ENCODE peak calls at places on chromosomes 2 and 18, in four cellular contexts. One of them, this sample, is unnamed.

GRCh38 chr2:31335921-31336570 is 78.5 kb downstream of the XDH start:
- DNase-seq in NCI-H748 treated with DMSO at 0.1 percent for 48 hours: no peak
- DNase-seq in transverse colon: no peak
- DNase-seq in activated naive CD4-positive, alpha-beta T cell: no peak
- DNase-seq in this sample: no peak

GRCh38 chr18:49177812-49178211 is 227.0 kb upstream of the SMAD7 start:
- DNase-seq in NCI-H748 treated with DMSO at 0.1 percent for 48 hours: no peak
- DNase-seq in transverse colon: no peak
- DNase-seq in activated naive CD4-positive, alpha-beta T cell: no peak
- DNase-seq in this sample: no peak

GRCh38 chr2:91442246-91442905 is 2750.9 kb downstream of the RPIA start:
- DNase-seq in NCI-H748 treated with DMSO at 0.1 percent for 48 hours: no peak
- DNase-seq in transverse colon: no peak
- DNase-seq in activated naive CD4-positive, alpha-beta T cell: no peak
- DNase-seq in this sample: no peak

GRCh38 chr2:48569433-48569832 is 39.5 kb downstream of the STON1 start:
- DNase-seq in NCI-H748 treated with DMSO at 0.1 percent for 48 hours: no peak
- DNase-seq in transverse colon: no peak
- DNase-seq in activated naive CD4-positive, alpha-beta T cell: no peak
- DNase-seq in this sample: no peak

GRCh38 chr2:12950957-12951656 is 234.4 kb downstream of the TRIB2 start:
- DNase-seq in NCI-H748 treated with DMSO at 0.1 percent for 48 hours: no peak
- DNase-seq in transverse colon: no peak
- DNase-seq in activated naive CD4-positive, alpha-beta T cell: no peak
- DNase-seq in this sample: no peak

GRCh38 chr2:176805345-176805744 is 407.2 kb upstream of the HNRNPA3 start:
- DNase-seq in NCI-H748 treated with DMSO at 0.1 percent for 48 hours: no peak
- DNase-seq in transverse colon: no peak
- DNase-seq in activated naive CD4-positive, alpha-beta T cell: no peak
- DNase-seq in this sample: no peak

GRCh38 chr2:25250331-25251031 is 82.1 kb upstream of the POMC start:
- DNase-seq in NCI-H748 treated with DMSO at 0.1 percent for 48 hours: no peak
- DNase-seq in transverse colon: no peak
- DNase-seq in activated naive CD4-positive, alpha-beta T cell: no peak
- DNase-seq in this sample: peak; percentile 29

GRCh38 chr2:27186613-27187345 is 25.1 kb upstream of the ATRAID start:
- DNase-seq in NCI-H748 treated with DMSO at 0.1 percent for 48 hours: no peak
- DNase-seq in transverse colon: no peak
- DNase-seq in activated naive CD4-positive, alpha-beta T cell: no peak
- DNase-seq in this sample: no peak

GRCh38 chr2:3312576-3313345 is 64.9 kb downstream of the EIPR1 start:
- DNase-seq in NCI-H748 treated with DMSO at 0.1 percent for 48 hours: no peak
- DNase-seq in transverse colon: no peak
- DNase-seq in activated naive CD4-positive, alpha-beta T cell: no peak
- DNase-seq in this sample: no peak

GRCh38 chr2:120993661-120994060 is 258.0 kb downstream of the GLI2 start:
- DNase-seq in NCI-H748 treated with DMSO at 0.1 percent for 48 hours: no peak
- DNase-seq in transverse colon: no peak
- DNase-seq in activated naive CD4-positive, alpha-beta T cell: no peak
- DNase-seq in this sample: no peak

GRCh38 chr2:158740591-158740990 is 54.5 kb upstream of the DAPL1 start:
- DNase-seq in NCI-H748 treated with DMSO at 0.1 percent for 48 hours: no peak
- DNase-seq in transverse colon: no peak
- DNase-seq in activated naive CD4-positive, alpha-beta T cell: no peak
- DNase-seq in this sample: no peak

GRCh38 chr2:124001681-124002080 is 23.4 kb upstream of the CNTNAP5 start:
- DNase-seq in NCI-H748 treated with DMSO at 0.1 percent for 48 hours: peak; percentile 86
- DNase-seq in transverse colon: no peak
- DNase-seq in activated naive CD4-positive, alpha-beta T cell: no peak
- DNase-seq in this sample: no peak

GRCh38 chr2:196954001-196954400 is 27.5 kb upstream of the PGAP1 start:
- DNase-seq in NCI-H748 treated with DMSO at 0.1 percent for 48 hours: peak; percentile 100
- DNase-seq in transverse colon: no peak
- DNase-seq in activated naive CD4-positive, alpha-beta T cell: no peak
- DNase-seq in this sample: peak; percentile 10

GRCh38 chr2:102193074-102193473 is 6.3 kb downstream of the IL1RL2 start:
- DNase-seq in NCI-H748 treated with DMSO at 0.1 percent for 48 hours: no peak
- DNase-seq in transverse colon: no peak
- DNase-seq in activated naive CD4-positive, alpha-beta T cell: no peak
- DNase-seq in this sample: no peak

GRCh38 chr18:52747869-52748268 is 407.9 kb downstream of the DCC start:
- DNase-seq in NCI-H748 treated with DMSO at 0.1 percent for 48 hours: no peak
- DNase-seq in transverse colon: no peak
- DNase-seq in activated naive CD4-positive, alpha-beta T cell: no peak
- DNase-seq in this sample: no peak

GRCh38 chr2:170973492-170974303 is 44.6 kb downstream of the GORASP2 start:
- DNase-seq in NCI-H748 treated with DMSO at 0.1 percent for 48 hours: peak; percentile 71
- DNase-seq in transverse colon: peak; percentile 91
- DNase-seq in activated naive CD4-positive, alpha-beta T cell: peak; percentile 78
- DNase-seq in this sample: no peak

GRCh38 chr2:2747797-2748301 is 416.8 kb upstream of the MYT1L start:
- DNase-seq in NCI-H748 treated with DMSO at 0.1 percent for 48 hours: no peak
- DNase-seq in transverse colon: no peak
- DNase-seq in activated naive CD4-positive, alpha-beta T cell: no peak
- DNase-seq in this sample: no peak

GRCh38 chr2:127675335-127676261 is at the start of gene LIMS2:
- DNase-seq in NCI-H748 treated with DMSO at 0.1 percent for 48 hours: no peak
- DNase-seq in transverse colon: no peak
- DNase-seq in activated naive CD4-positive, alpha-beta T cell: no peak
- DNase-seq in this sample: peak; percentile 48

GRCh38 chr2:16003809-16004208 is 63.5 kb downstream of the MYCN start:
- DNase-seq in NCI-H748 treated with DMSO at 0.1 percent for 48 hours: no peak
- DNase-seq in transverse colon: no peak
- DNase-seq in activated naive CD4-positive, alpha-beta T cell: no peak
- DNase-seq in this sample: no peak

GRCh38 chr18:36942264-36942663 is 113.3 kb downstream of the KIAA1328 start:
- DNase-seq in NCI-H748 treated with DMSO at 0.1 percent for 48 hours: peak; percentile 56
- DNase-seq in transverse colon: no peak
- DNase-seq in activated naive CD4-positive, alpha-beta T cell: no peak
- DNase-seq in this sample: no peak

GRCh38 chr2:156356006-156356764 is 23.7 kb upstream of the NR4A2 start:
- DNase-seq in NCI-H748 treated with DMSO at 0.1 percent for 48 hours: no peak
- DNase-seq in transverse colon: no peak
- DNase-seq in activated naive CD4-positive, alpha-beta T cell: no peak
- DNase-seq in this sample: no peak